ENCODE peak calls at places on chromosome 22, in ten cellular contexts. O, Z, T, X, J, G, L, N, R and Q are unnamed samples.

GRCh38 chr22:31448382-31448781 is 41.3 kb downstream of the EIF4ENIF1 start:
- DNase-seq in X (no peak), J (no peak), L (no peak), N (no peak), Z (no peak), O (peak), T (no peak), R (no peak), G (no peak), Q (no peak)

GRCh38 chr22:25645964-25646363 is 81.5 kb downstream of the GRK3 start:
- DNase-seq in L (no peak), Z (no peak), J (no peak), T (no peak), N (no peak), R (no peak), X (no peak), G (no peak), O (peak), Q (no peak)

GRCh38 chr22:20111045-20111688 is 4.7 kb upstream of the RANBP1 start:
- DNase-seq in Z (no peak), O (no peak), G (no peak), J (peak), L (peak), N (peak), X (no peak), R (no peak), T (no peak), Q (peak)

GRCh38 chr22:27561301-27561820 is 240.2 kb downstream of the MN1 start:
- DNase-seq in X (no peak), N (no peak), G (no peak), J (no peak), R (no peak), O (no peak), Z (no peak), T (no peak), L (no peak), Q (no peak)

GRCh38 chr22:44994399-44995281 is 15.2 kb downstream of the PHF21B start:
- DNase-seq in R (no peak), L (no peak), N (no peak), G (no peak), O (no peak), X (no peak), Z (no peak), T (no peak), J (no peak), Q (no peak)

GRCh38 chr22:35684270-35684700 is 33.4 kb upstream of the APOL5 start:
- DNase-seq in O (peak), J (no peak), X (no peak), R (no peak), L (peak), Z (no peak), G (peak), T (peak), N (no peak), Q (no peak)

GRCh38 chr22:20128902-20129746 is 2.5 kb upstream of the ZDHHC8 start:
- DNase-seq in L (no peak), X (no peak), J (no peak), O (no peak), G (no peak), Z (peak), R (no peak), T (no peak), N (no peak), Q (no peak)

GRCh38 chr22:25051983-25052710 is 99.6 kb downstream of the KIAA1671 start:
- DNase-seq in X (peak), O (no peak), L (peak), T (no peak), N (no peak), J (no peak), R (no peak), Z (no peak), G (no peak), Q (no peak)

GRCh38 chr22:23513705-23514104 is 66.4 kb downstream of the IGLL1 start:
- DNase-seq in N (no peak), X (no peak), O (no peak), G (no peak), J (no peak), T (no peak), R (no peak), Z (no peak), L (no peak), Q (no peak)

GRCh38 chr22:17381237-17381913 is 12.1 kb downstream of the CECR2 start:
- DNase-seq in X (no peak), T (no peak), Z (no peak), G (no peak), R (no peak), L (no peak), J (no peak), N (no peak), O (no peak), Q (no peak)

GRCh38 chr22:26903030-26903856 is 245.9 kb downstream of the MIAT start:
- DNase-seq in N (peak), X (no peak), J (no peak), T (no peak), L (no peak), Z (peak), R (no peak), G (no peak), O (no peak), Q (no peak)

GRCh38 chr22:43408009-43408408 is 3.8 kb upstream of the MPPED1 start:
- DNase-seq in L (no peak), O (no peak), J (no peak), X (no peak), G (no peak), T (no peak), R (no peak), Z (no peak), N (no peak), Q (no peak)

GRCh38 chr22:27108425-27109114 is 451.2 kb downstream of the MIAT start:
- DNase-seq in J (no peak), Z (no peak), O (peak), R (no peak), N (peak), T (no peak), X (peak), L (peak), G (peak), Q (peak)

GRCh38 chr22:50600967-50601668 is 525 bp downstream of the MAPK8IP2 start:
- DNase-seq in L (peak), J (no peak), T (no peak), X (no peak), Z (no peak), N (peak), O (no peak), R (no peak), G (no peak), Q (no peak)

GRCh38 chr22:39303892-39304671 is 15.3 kb downstream of the RPL3 start:
- DNase-seq in L (no peak), R (no peak), Z (no peak), O (no peak), X (no peak), J (no peak), N (no peak), T (no peak), G (no peak), Q (no peak)
- H3K27ac ChIP-seq in L (no peak), R (no peak), Z (no peak), O (no peak), X (no peak), J (no peak), N (no peak), T (no peak), G (no peak), Q (no peak)

DNA sequence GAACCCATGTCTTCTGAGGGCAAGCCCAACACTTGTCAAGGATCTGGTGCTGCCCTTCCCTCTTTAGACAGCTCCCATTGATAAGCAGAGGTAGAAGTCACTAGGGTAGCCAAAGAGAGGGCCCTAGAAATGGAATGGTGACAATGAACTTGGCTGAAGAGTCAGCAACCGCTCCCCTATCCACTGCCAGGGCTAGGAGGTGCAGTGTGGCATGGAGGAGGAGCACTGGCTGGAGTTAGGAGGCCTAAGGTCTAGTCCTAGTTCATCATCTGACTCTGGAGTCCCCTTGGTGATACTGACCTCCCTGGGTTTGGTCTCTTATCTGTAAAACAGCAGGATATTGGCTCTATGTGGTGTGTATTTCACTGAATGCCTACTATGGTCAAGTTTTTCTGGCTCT is 10.3 kb downstream of the TIMP3 start:
- DNase-seq in X (no peak), Z (no peak), N (no peak), J (no peak), T (no peak), L (no peak), R (no peak), G (no peak), O (no peak), Q (no peak)
- H3K27ac ChIP-seq in X (peak), Z (no peak), N (no peak), J (no peak), T (peak), L (peak), R (no peak), G (no peak), O (no peak), Q (no peak)

GRCh38 chr22:46068908-46069481 is 81.3 kb upstream of the PPARA start:
- DNase-seq in N (peak), Z (no peak), L (peak), R (no peak), J (no peak), G (peak), X (peak), O (peak), T (no peak), Q (peak)

GRCh38 chr22:46069518-46070214 is 80.7 kb upstream of the PPARA start:
- DNase-seq in X (peak), R (no peak), Z (no peak), G (peak), O (peak), L (peak), N (no peak), J (no peak), T (peak), Q (peak)

GRCh38 chr22:46066691-46067090 is 83.6 kb upstream of the PPARA start:
- DNase-seq in T (no peak), N (peak), J (no peak), R (no peak), X (peak), L (peak), G (peak), Z (no peak), O (peak), Q (peak)

GRCh38 chr22:46067159-46068111 is 82.9 kb upstream of the PPARA start:
- DNase-seq in X (peak), J (no peak), R (no peak), O (peak), N (peak), G (peak), Z (no peak), L (peak), T (no peak), Q (no peak)

GRCh38 chr22:46068176-46068907 is 82.0 kb upstream of the PPARA start:
- DNase-seq in G (no peak), O (peak), R (no peak), X (no peak), L (no peak), T (no peak), N (no peak), J (no peak), Z (no peak), Q (no peak)
- H3K27ac ChIP-seq in G (peak), O (peak), R (peak), X (peak), L (no peak), T (peak), N (peak), J (peak), Z (peak), Q (peak)

DNA sequence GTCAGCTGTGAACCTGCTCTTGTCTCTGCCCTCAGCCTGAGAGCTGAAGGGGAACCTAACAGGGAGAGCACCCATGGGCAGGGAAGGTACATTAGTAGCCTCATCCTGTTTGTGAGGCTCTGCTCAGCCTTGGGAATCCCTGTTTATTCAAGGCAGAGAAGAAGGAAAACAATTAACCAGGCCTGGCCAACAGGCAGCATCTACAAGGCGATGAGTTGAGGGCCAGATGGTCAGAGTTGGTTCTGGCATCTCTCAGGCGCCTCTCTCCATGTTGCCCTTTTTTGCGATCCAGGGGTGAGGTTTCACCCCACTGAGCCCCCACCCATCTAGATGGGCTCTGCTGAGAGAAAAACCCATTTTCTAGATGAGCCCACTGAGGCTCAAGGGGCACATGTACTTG is 54.0 kb upstream of the TOP3B start:
- DNase-seq in N (no peak), Z (no peak), T (no peak), L (no peak), G (no peak), X (no peak), O (no peak), J (no peak), R (no peak), Q (no peak)
- H3K27ac ChIP-seq in N (no peak), Z (no peak), T (no peak), L (no peak), G (no peak), X (no peak), O (no peak), J (no peak), R (no peak), Q (no peak)

DNA sequence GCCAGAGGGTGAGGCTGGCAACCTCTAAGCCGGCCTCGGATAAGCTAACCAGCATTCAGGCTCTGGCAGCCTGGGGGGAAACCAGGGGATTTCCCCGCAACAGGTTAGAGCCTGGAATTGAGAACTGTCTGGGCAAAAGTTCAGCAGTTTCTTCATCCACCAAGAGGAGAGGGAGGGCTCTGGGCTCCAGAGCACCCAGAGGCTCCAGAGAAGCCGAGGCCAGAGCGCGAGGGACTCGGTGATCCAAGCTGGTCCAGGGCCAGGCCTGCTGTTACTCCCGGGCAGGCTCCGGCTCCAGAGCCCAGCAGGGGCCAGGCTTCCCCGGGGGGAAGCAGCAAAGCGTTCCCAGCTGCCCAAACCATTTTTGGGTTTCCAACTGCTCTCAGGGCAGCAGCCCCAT is 13.3 kb upstream of the SH3BP1 start:
- DNase-seq in J (no peak), O (no peak), N (peak), Z (no peak), X (no peak), L (peak), R (no peak), T (peak), G (peak), Q (no peak)
- H3K27ac ChIP-seq in J (no peak), O (no peak), N (peak), Z (peak), X (peak), L (no peak), R (peak), T (peak), G (peak), Q (no peak)